ENCODE peak calls at places on chromosomes 13 and 19, in ten cellular contexts. One of them, this sample, is unnamed.

GRCh38 chr19:46904114-46905060 is 43.6 kb downstream of the ARHGAP35 start:
- DNase-seq in psoas muscle: peak
- DNase-seq in colonic mucosa: no peak
- DNase-seq in IMR-90: peak
- DNase-seq in choroid plexus epithelial cell: peak
- DNase-seq in uterus: peak
- DNase-seq in neural progenitor cell: no peak
- DNase-seq in dorsolateral prefrontal cortex: no peak
- DNase-seq in AG04450: peak
- DNase-seq in left lung: no peak
- DNase-seq in this sample: peak

GRCh38 chr13:24997367-24997967 is 98.5 kb upstream of the PABPC3 start:
- DNase-seq in psoas muscle: no peak
- DNase-seq in colonic mucosa: peak
- DNase-seq in IMR-90: peak
- DNase-seq in choroid plexus epithelial cell: peak
- DNase-seq in uterus: no peak
- DNase-seq in neural progenitor cell: peak
- DNase-seq in dorsolateral prefrontal cortex: no peak
- DNase-seq in AG04450: no peak
- DNase-seq in left lung: no peak
- DNase-seq in this sample: peak

GRCh38 chr13:59494560-59494970 is 669.2 kb downstream of the DIAPH3 start:
- DNase-seq in psoas muscle: no peak
- DNase-seq in colonic mucosa: no peak
- DNase-seq in IMR-90: peak
- DNase-seq in choroid plexus epithelial cell: peak
- DNase-seq in uterus: no peak
- DNase-seq in neural progenitor cell: no peak
- DNase-seq in dorsolateral prefrontal cortex: no peak
- DNase-seq in AG04450: peak
- DNase-seq in left lung: no peak
- DNase-seq in this sample: peak

GRCh38 chr13:113756441-113757097 is 2.5 kb upstream of the TMEM255B start:
- DNase-seq in psoas muscle: no peak
- DNase-seq in colonic mucosa: no peak
- DNase-seq in IMR-90: peak
- DNase-seq in choroid plexus epithelial cell: peak
- DNase-seq in uterus: no peak
- DNase-seq in neural progenitor cell: no peak
- DNase-seq in dorsolateral prefrontal cortex: no peak
- DNase-seq in AG04450: no peak
- DNase-seq in left lung: no peak
- DNase-seq in this sample: peak

GRCh38 chr13:99605417-99606321 is 104.4 kb downstream of the TM9SF2 start:
- DNase-seq in psoas muscle: peak
- DNase-seq in colonic mucosa: peak
- DNase-seq in IMR-90: no peak
- DNase-seq in choroid plexus epithelial cell: no peak
- DNase-seq in uterus: peak
- DNase-seq in neural progenitor cell: peak
- DNase-seq in dorsolateral prefrontal cortex: peak
- DNase-seq in AG04450: no peak
- DNase-seq in left lung: peak
- DNase-seq in this sample: no peak

GRCh38 chr19:15173746-15174404 is 26.9 kb downstream of the NOTCH3 start:
- DNase-seq in psoas muscle: no peak
- DNase-seq in colonic mucosa: no peak
- DNase-seq in IMR-90: no peak
- DNase-seq in choroid plexus epithelial cell: peak
- DNase-seq in uterus: no peak
- DNase-seq in neural progenitor cell: no peak
- DNase-seq in dorsolateral prefrontal cortex: no peak
- DNase-seq in AG04450: no peak
- DNase-seq in left lung: no peak
- DNase-seq in this sample: no peak

GRCh38 chr13:90188237-90188636 is 1159.2 kb upstream of the MIR17HG start:
- DNase-seq in psoas muscle: no peak
- DNase-seq in colonic mucosa: no peak
- DNase-seq in IMR-90: no peak
- DNase-seq in choroid plexus epithelial cell: no peak
- DNase-seq in uterus: no peak
- DNase-seq in neural progenitor cell: no peak
- DNase-seq in dorsolateral prefrontal cortex: no peak
- DNase-seq in AG04450: no peak
- DNase-seq in left lung: no peak
- DNase-seq in this sample: no peak

GRCh38 chr19:14165986-14166385 is 29.6 kb upstream of the ASF1B start:
- DNase-seq in psoas muscle: no peak
- DNase-seq in colonic mucosa: no peak
- DNase-seq in IMR-90: no peak
- DNase-seq in choroid plexus epithelial cell: no peak
- DNase-seq in uterus: no peak
- DNase-seq in neural progenitor cell: no peak
- DNase-seq in dorsolateral prefrontal cortex: no peak
- DNase-seq in AG04450: no peak
- DNase-seq in left lung: no peak
- DNase-seq in this sample: no peak

GRCh38 chr13:79085021-79085420 is 321.0 kb downstream of the RBM26 start:
- DNase-seq in psoas muscle: no peak
- DNase-seq in colonic mucosa: no peak
- DNase-seq in IMR-90: no peak
- DNase-seq in choroid plexus epithelial cell: no peak
- DNase-seq in uterus: no peak
- DNase-seq in neural progenitor cell: no peak
- DNase-seq in dorsolateral prefrontal cortex: no peak
- DNase-seq in AG04450: no peak
- DNase-seq in left lung: no peak
- DNase-seq in this sample: no peak

GRCh38 chr13:93227280-93227905 is 786 bp downstream of the GPC6 start:
- DNase-seq in psoas muscle: peak
- DNase-seq in colonic mucosa: no peak
- DNase-seq in IMR-90: peak
- DNase-seq in choroid plexus epithelial cell: peak
- DNase-seq in uterus: no peak
- DNase-seq in neural progenitor cell: peak
- DNase-seq in dorsolateral prefrontal cortex: peak
- DNase-seq in AG04450: no peak
- DNase-seq in left lung: peak
- DNase-seq in this sample: peak

GRCh38 chr19:14337510-14337909 is 43.7 kb upstream of the ADGRE5 start:
- DNase-seq in psoas muscle: no peak
- DNase-seq in colonic mucosa: peak
- DNase-seq in IMR-90: no peak
- DNase-seq in choroid plexus epithelial cell: peak
- DNase-seq in uterus: no peak
- DNase-seq in neural progenitor cell: peak
- DNase-seq in dorsolateral prefrontal cortex: no peak
- DNase-seq in AG04450: no peak
- DNase-seq in left lung: no peak
- DNase-seq in this sample: peak

GRCh38 chr13:39618546-39618945 is 15.6 kb upstream of the LHFPL6 start:
- DNase-seq in psoas muscle: no peak
- DNase-seq in colonic mucosa: no peak
- DNase-seq in IMR-90: no peak
- DNase-seq in choroid plexus epithelial cell: no peak
- DNase-seq in uterus: no peak
- DNase-seq in neural progenitor cell: no peak
- DNase-seq in dorsolateral prefrontal cortex: no peak
- DNase-seq in AG04450: no peak
- DNase-seq in left lung: no peak
- DNase-seq in this sample: no peak

GRCh38 chr13:48156466-48156865 is 61.6 kb upstream of the MED4 start:
- DNase-seq in psoas muscle: no peak
- DNase-seq in colonic mucosa: peak
- DNase-seq in IMR-90: no peak
- DNase-seq in choroid plexus epithelial cell: no peak
- DNase-seq in uterus: no peak
- DNase-seq in neural progenitor cell: no peak
- DNase-seq in dorsolateral prefrontal cortex: no peak
- DNase-seq in AG04450: no peak
- DNase-seq in left lung: no peak
- DNase-seq in this sample: no peak

GRCh38 chr19:30065680-30066606 is 123.9 kb downstream of the URI1 start:
- DNase-seq in psoas muscle: no peak
- DNase-seq in colonic mucosa: no peak
- DNase-seq in IMR-90: no peak
- DNase-seq in choroid plexus epithelial cell: no peak
- DNase-seq in uterus: no peak
- DNase-seq in neural progenitor cell: no peak
- DNase-seq in dorsolateral prefrontal cortex: no peak
- DNase-seq in AG04450: no peak
- DNase-seq in left lung: no peak
- DNase-seq in this sample: no peak

GRCh38 chr13:32019612-32020233 is 11.9 kb upstream of the FRY start:
- DNase-seq in psoas muscle: no peak
- DNase-seq in colonic mucosa: peak
- DNase-seq in IMR-90: peak
- DNase-seq in choroid plexus epithelial cell: peak
- DNase-seq in uterus: peak
- DNase-seq in neural progenitor cell: peak
- DNase-seq in dorsolateral prefrontal cortex: no peak
- DNase-seq in AG04450: peak
- DNase-seq in left lung: no peak
- DNase-seq in this sample: peak

GRCh38 chr13:25469179-25469545 is 97.4 kb downstream of the ATP8A2 start:
- DNase-seq in psoas muscle: no peak
- DNase-seq in colonic mucosa: no peak
- DNase-seq in IMR-90: no peak
- DNase-seq in choroid plexus epithelial cell: no peak
- DNase-seq in uterus: no peak
- DNase-seq in neural progenitor cell: no peak
- DNase-seq in dorsolateral prefrontal cortex: no peak
- DNase-seq in AG04450: no peak
- DNase-seq in left lung: no peak
- DNase-seq in this sample: no peak

GRCh38 chr13:20721454-20722357 is 18.2 kb downstream of the IL17D start:
- DNase-seq in psoas muscle: peak
- DNase-seq in colonic mucosa: peak
- DNase-seq in IMR-90: peak
- DNase-seq in choroid plexus epithelial cell: peak
- DNase-seq in uterus: peak
- DNase-seq in neural progenitor cell: peak
- DNase-seq in dorsolateral prefrontal cortex: no peak
- DNase-seq in AG04450: peak
- DNase-seq in left lung: no peak
- DNase-seq in this sample: peak

GRCh38 chr19:28422046-28422445 is 790.9 kb downstream of the UQCRFS1 start:
- DNase-seq in psoas muscle: no peak
- DNase-seq in colonic mucosa: no peak
- DNase-seq in IMR-90: no peak
- DNase-seq in choroid plexus epithelial cell: no peak
- DNase-seq in uterus: no peak
- DNase-seq in neural progenitor cell: no peak
- DNase-seq in dorsolateral prefrontal cortex: no peak
- DNase-seq in AG04450: no peak
- DNase-seq in left lung: no peak
- DNase-seq in this sample: no peak

GRCh38 chr19:28424041-28424440 is 788.9 kb downstream of the UQCRFS1 start:
- DNase-seq in psoas muscle: no peak
- DNase-seq in colonic mucosa: no peak
- DNase-seq in IMR-90: no peak
- DNase-seq in choroid plexus epithelial cell: no peak
- DNase-seq in uterus: no peak
- DNase-seq in neural progenitor cell: peak
- DNase-seq in dorsolateral prefrontal cortex: no peak
- DNase-seq in AG04450: no peak
- DNase-seq in left lung: no peak
- DNase-seq in this sample: no peak

GRCh38 chr19:28422791-28423650 is 789.9 kb downstream of the UQCRFS1 start:
- DNase-seq in psoas muscle: no peak
- DNase-seq in colonic mucosa: no peak
- DNase-seq in IMR-90: no peak
- DNase-seq in choroid plexus epithelial cell: no peak
- DNase-seq in uterus: no peak
- DNase-seq in neural progenitor cell: no peak
- DNase-seq in dorsolateral prefrontal cortex: no peak
- DNase-seq in AG04450: no peak
- DNase-seq in left lung: no peak
- DNase-seq in this sample: no peak

GRCh38 chr19:28419312-28419711 is 793.6 kb downstream of the UQCRFS1 start:
- DNase-seq in psoas muscle: no peak
- DNase-seq in colonic mucosa: no peak
- DNase-seq in IMR-90: no peak
- DNase-seq in choroid plexus epithelial cell: peak
- DNase-seq in uterus: no peak
- DNase-seq in neural progenitor cell: no peak
- DNase-seq in dorsolateral prefrontal cortex: no peak
- DNase-seq in AG04450: no peak
- DNase-seq in left lung: no peak
- DNase-seq in this sample: no peak

GRCh38 chr19:28420731-28421550 is 792.0 kb downstream of the UQCRFS1 start:
- DNase-seq in psoas muscle: no peak
- DNase-seq in colonic mucosa: no peak
- DNase-seq in IMR-90: no peak
- DNase-seq in choroid plexus epithelial cell: no peak
- DNase-seq in uterus: no peak
- DNase-seq in neural progenitor cell: no peak
- DNase-seq in dorsolateral prefrontal cortex: no peak
- DNase-seq in AG04450: no peak
- DNase-seq in left lung: no peak
- DNase-seq in this sample: no peak
- H3K4me3 ChIP-seq in psoas muscle: no peak
- H3K4me3 ChIP-seq in colonic mucosa: no peak
- H3K4me3 ChIP-seq in IMR-90: no peak
- H3K4me3 ChIP-seq in choroid plexus epithelial cell: no peak
- H3K4me3 ChIP-seq in uterus: no peak
- H3K4me3 ChIP-seq in neural progenitor cell: no peak
- H3K4me3 ChIP-seq in dorsolateral prefrontal cortex: no peak
- H3K4me3 ChIP-seq in AG04450: no peak
- H3K4me3 ChIP-seq in left lung: no peak
- H3K4me3 ChIP-seq in this sample: no peak

GRCh38 chr19:37329686-37330085 is 41.2 kb upstream of the ZNF527 start:
- DNase-seq in psoas muscle: no peak
- DNase-seq in colonic mucosa: no peak
- DNase-seq in IMR-90: no peak
- DNase-seq in choroid plexus epithelial cell: peak
- DNase-seq in uterus: no peak
- DNase-seq in neural progenitor cell: peak
- DNase-seq in dorsolateral prefrontal cortex: no peak
- DNase-seq in AG04450: no peak
- DNase-seq in left lung: no peak
- DNase-seq in this sample: peak
- TF ChIP-seq CTCF in psoas muscle: no peak
- TF ChIP-seq CTCF in colonic mucosa: no peak
- TF ChIP-seq CTCF in IMR-90: peak
- TF ChIP-seq CTCF in choroid plexus epithelial cell: peak
- TF ChIP-seq CTCF in uterus: no peak
- TF ChIP-seq CTCF in neural progenitor cell: peak
- TF ChIP-seq CTCF in dorsolateral prefrontal cortex: no peak
- TF ChIP-seq CTCF in AG04450: peak
- TF ChIP-seq CTCF in left lung: no peak
- TF ChIP-seq CTCF in this sample: peak

GRCh38 chr19:18058208-18059009 is 28.3 kb downstream of the IL12RB1 start:
- DNase-seq in psoas muscle: peak
- DNase-seq in colonic mucosa: peak
- DNase-seq in IMR-90: peak
- DNase-seq in choroid plexus epithelial cell: peak
- DNase-seq in uterus: peak
- DNase-seq in neural progenitor cell: peak
- DNase-seq in dorsolateral prefrontal cortex: peak
- DNase-seq in AG04450: no peak
- DNase-seq in left lung: peak
- DNase-seq in this sample: peak
- H3K4me3 ChIP-seq in psoas muscle: peak
- H3K4me3 ChIP-seq in colonic mucosa: peak
- H3K4me3 ChIP-seq in IMR-90: no peak
- H3K4me3 ChIP-seq in choroid plexus epithelial cell: peak
- H3K4me3 ChIP-seq in uterus: no peak
- H3K4me3 ChIP-seq in neural progenitor cell: peak
- H3K4me3 ChIP-seq in dorsolateral prefrontal cortex: peak
- H3K4me3 ChIP-seq in AG04450: peak
- H3K4me3 ChIP-seq in left lung: no peak
- H3K4me3 ChIP-seq in this sample: no peak

GRCh38 chr19:2269244-2270156 is 12.5 kb downstream of the PEAK3 start:
- DNase-seq in psoas muscle: peak
- DNase-seq in colonic mucosa: peak
- DNase-seq in IMR-90: peak
- DNase-seq in choroid plexus epithelial cell: peak
- DNase-seq in uterus: peak
- DNase-seq in neural progenitor cell: peak
- DNase-seq in dorsolateral prefrontal cortex: peak
- DNase-seq in AG04450: peak
- DNase-seq in left lung: peak
- DNase-seq in this sample: peak
- TF ChIP-seq CTCF in psoas muscle: no peak
- TF ChIP-seq CTCF in colonic mucosa: no peak
- TF ChIP-seq CTCF in IMR-90: no peak
- TF ChIP-seq CTCF in choroid plexus epithelial cell: no peak
- TF ChIP-seq CTCF in uterus: no peak
- TF ChIP-seq CTCF in neural progenitor cell: no peak
- TF ChIP-seq CTCF in dorsolateral prefrontal cortex: peak
- TF ChIP-seq CTCF in AG04450: peak
- TF ChIP-seq CTCF in left lung: peak
- TF ChIP-seq CTCF in this sample: no peak